ENCODE peak calls at places on chromosomes 2 and 18, in ten cellular contexts. One of them, this sample, is unnamed.

GRCh38 chr2:157559061-157559460 is 69.6 kb downstream of the ACVR1C start:
- DNase-seq in mammary epithelial cell: no peak
- DNase-seq in Karpas-422: no peak
- DNase-seq in neural progenitor cell: no peak
- DNase-seq in fibroblast of lung: no peak
- DNase-seq in H9: no peak
- DNase-seq in GM23248: peak; percentile 7
- DNase-seq in HCT116: no peak
- DNase-seq in kidney: no peak
- DNase-seq in HepG2: no peak
- DNase-seq in this sample: no peak

GRCh38 chr18:12271376-12272235 is 17.4 kb downstream of the CIDEA start:
- DNase-seq in mammary epithelial cell: peak; percentile 65
- DNase-seq in Karpas-422: peak; percentile 74
- DNase-seq in neural progenitor cell: peak; percentile 86
- DNase-seq in fibroblast of lung: peak; percentile 81
- DNase-seq in H9: peak; percentile 86
- DNase-seq in GM23248: peak; percentile 92
- DNase-seq in HCT116: peak; percentile 49
- DNase-seq in kidney: peak; percentile 87
- DNase-seq in HepG2: peak; percentile 68
- DNase-seq in this sample: peak; percentile 32

GRCh38 chr2:25369876-25370275 is 28.2 kb upstream of the DNMT3A start:
- DNase-seq in mammary epithelial cell: no peak
- DNase-seq in Karpas-422: no peak
- DNase-seq in neural progenitor cell: no peak
- DNase-seq in fibroblast of lung: no peak
- DNase-seq in H9: no peak
- DNase-seq in GM23248: no peak
- DNase-seq in HCT116: no peak
- DNase-seq in kidney: peak; percentile 55
- DNase-seq in HepG2: no peak
- DNase-seq in this sample: no peak

GRCh38 chr2:207296265-207296948 is 130.7 kb upstream of the KLF7 start:
- DNase-seq in mammary epithelial cell: no peak
- DNase-seq in Karpas-422: no peak
- DNase-seq in neural progenitor cell: peak; percentile 13
- DNase-seq in fibroblast of lung: peak; percentile 24
- DNase-seq in H9: no peak
- DNase-seq in GM23248: no peak
- DNase-seq in HCT116: no peak
- DNase-seq in kidney: no peak
- DNase-seq in HepG2: no peak
- DNase-seq in this sample: no peak

GRCh38 chr18:55054591-55054990 is 95.3 kb upstream of the CCDC68 start:
- DNase-seq in mammary epithelial cell: no peak
- DNase-seq in Karpas-422: no peak
- DNase-seq in neural progenitor cell: no peak
- DNase-seq in fibroblast of lung: peak; percentile 11
- DNase-seq in H9: no peak
- DNase-seq in GM23248: peak; percentile 64
- DNase-seq in HCT116: no peak
- DNase-seq in kidney: no peak
- DNase-seq in HepG2: no peak
- DNase-seq in this sample: no peak

GRCh38 chr18:71666481-71666880 is 877.7 kb downstream of the CBLN2 start:
- DNase-seq in mammary epithelial cell: no peak
- DNase-seq in Karpas-422: no peak
- DNase-seq in neural progenitor cell: no peak
- DNase-seq in fibroblast of lung: no peak
- DNase-seq in H9: no peak
- DNase-seq in GM23248: no peak
- DNase-seq in HCT116: no peak
- DNase-seq in kidney: no peak
- DNase-seq in HepG2: no peak
- DNase-seq in this sample: no peak

GRCh38 chr18:70355620-70356385 is 67.0 kb downstream of the SOCS6 start:
- DNase-seq in mammary epithelial cell: no peak
- DNase-seq in Karpas-422: no peak
- DNase-seq in neural progenitor cell: no peak
- DNase-seq in fibroblast of lung: no peak
- DNase-seq in H9: no peak
- DNase-seq in GM23248: no peak
- DNase-seq in HCT116: no peak
- DNase-seq in kidney: no peak
- DNase-seq in HepG2: no peak
- DNase-seq in this sample: no peak

GRCh38 chr2:190781604-190782198 is 98.9 kb upstream of the GLS start:
- DNase-seq in mammary epithelial cell: peak; percentile 43
- DNase-seq in Karpas-422: peak; percentile 77
- DNase-seq in neural progenitor cell: peak; percentile 62
- DNase-seq in fibroblast of lung: peak; percentile 79
- DNase-seq in H9: no peak
- DNase-seq in GM23248: peak; percentile 79
- DNase-seq in HCT116: peak; percentile 53
- DNase-seq in kidney: no peak
- DNase-seq in HepG2: peak; percentile 65
- DNase-seq in this sample: peak; percentile 24

GRCh38 chr2:99970292-99970868 is 172.0 kb downstream of the AFF3 start:
- DNase-seq in mammary epithelial cell: peak; percentile 18
- DNase-seq in Karpas-422: no peak
- DNase-seq in neural progenitor cell: no peak
- DNase-seq in fibroblast of lung: no peak
- DNase-seq in H9: no peak
- DNase-seq in GM23248: peak; percentile 52
- DNase-seq in HCT116: no peak
- DNase-seq in kidney: no peak
- DNase-seq in HepG2: no peak
- DNase-seq in this sample: no peak

GRCh38 chr2:201363857-201364560 is 6.9 kb upstream of the FLACC1 start:
- DNase-seq in mammary epithelial cell: peak; percentile 70
- DNase-seq in Karpas-422: peak; percentile 85
- DNase-seq in neural progenitor cell: peak; percentile 61
- DNase-seq in fibroblast of lung: peak; percentile 73
- DNase-seq in H9: peak; percentile 47
- DNase-seq in GM23248: peak; percentile 78
- DNase-seq in HCT116: peak; percentile 24
- DNase-seq in kidney: no peak
- DNase-seq in HepG2: peak; percentile 64
- DNase-seq in this sample: peak; percentile 16

GRCh38 chr2:171615071-171615470 is 72.2 kb upstream of the DYNC1I2 start:
- DNase-seq in mammary epithelial cell: no peak
- DNase-seq in Karpas-422: no peak
- DNase-seq in neural progenitor cell: no peak
- DNase-seq in fibroblast of lung: no peak
- DNase-seq in H9: no peak
- DNase-seq in GM23248: peak; percentile 53
- DNase-seq in HCT116: no peak
- DNase-seq in kidney: no peak
- DNase-seq in HepG2: no peak
- DNase-seq in this sample: no peak

GRCh38 chr18:60193780-60194179 is 178.8 kb downstream of the MC4R start:
- DNase-seq in mammary epithelial cell: no peak
- DNase-seq in Karpas-422: no peak
- DNase-seq in neural progenitor cell: no peak
- DNase-seq in fibroblast of lung: no peak
- DNase-seq in H9: no peak
- DNase-seq in GM23248: no peak
- DNase-seq in HCT116: no peak
- DNase-seq in kidney: no peak
- DNase-seq in HepG2: no peak
- DNase-seq in this sample: no peak

GRCh38 chr18:61891271-61891670 is 1.5 kb downstream of the RNF152 start:
- DNase-seq in mammary epithelial cell: peak; percentile 87
- DNase-seq in Karpas-422: no peak
- DNase-seq in neural progenitor cell: no peak
- DNase-seq in fibroblast of lung: peak; percentile 55
- DNase-seq in H9: no peak
- DNase-seq in GM23248: peak; percentile 16
- DNase-seq in HCT116: no peak
- DNase-seq in kidney: no peak
- DNase-seq in HepG2: no peak
- DNase-seq in this sample: no peak

GRCh38 chr18:42883177-42883576 is 232.3 kb downstream of the RIT2 start:
- DNase-seq in mammary epithelial cell: no peak
- DNase-seq in Karpas-422: no peak
- DNase-seq in neural progenitor cell: no peak
- DNase-seq in fibroblast of lung: no peak
- DNase-seq in H9: no peak
- DNase-seq in GM23248: no peak
- DNase-seq in HCT116: no peak
- DNase-seq in kidney: no peak
- DNase-seq in HepG2: no peak
- DNase-seq in this sample: no peak

GRCh38 chr2:41867553-41867952 is 180.3 kb upstream of the PKDCC start:
- DNase-seq in mammary epithelial cell: no peak
- DNase-seq in Karpas-422: no peak
- DNase-seq in neural progenitor cell: no peak
- DNase-seq in fibroblast of lung: no peak
- DNase-seq in H9: no peak
- DNase-seq in GM23248: peak; percentile 30
- DNase-seq in HCT116: no peak
- DNase-seq in kidney: no peak
- DNase-seq in HepG2: no peak
- DNase-seq in this sample: no peak

GRCh38 chr2:126723281-126723815 is 67.4 kb downstream of the GYPC start:
- DNase-seq in mammary epithelial cell: no peak
- DNase-seq in Karpas-422: no peak
- DNase-seq in neural progenitor cell: no peak
- DNase-seq in fibroblast of lung: no peak
- DNase-seq in H9: no peak
- DNase-seq in GM23248: no peak
- DNase-seq in HCT116: no peak
- DNase-seq in kidney: no peak
- DNase-seq in HepG2: no peak
- DNase-seq in this sample: no peak
- H3K9ac ChIP-seq in mammary epithelial cell: no peak overlapping the region
- H3K9ac ChIP-seq in Karpas-422: no peak overlapping the region
- H3K9ac ChIP-seq in neural progenitor cell: no peak overlapping the region
- H3K9ac ChIP-seq in fibroblast of lung: no peak overlapping the region
- H3K9ac ChIP-seq in H9: no peak overlapping the region
- H3K9ac ChIP-seq in GM23248: no peak overlapping the region
- H3K9ac ChIP-seq in HCT116: no peak overlapping the region
- H3K9ac ChIP-seq in kidney: no peak overlapping the region
- H3K9ac ChIP-seq in HepG2: no peak overlapping the region
- H3K9ac ChIP-seq in this sample: no peak overlapping the region

DNA sequence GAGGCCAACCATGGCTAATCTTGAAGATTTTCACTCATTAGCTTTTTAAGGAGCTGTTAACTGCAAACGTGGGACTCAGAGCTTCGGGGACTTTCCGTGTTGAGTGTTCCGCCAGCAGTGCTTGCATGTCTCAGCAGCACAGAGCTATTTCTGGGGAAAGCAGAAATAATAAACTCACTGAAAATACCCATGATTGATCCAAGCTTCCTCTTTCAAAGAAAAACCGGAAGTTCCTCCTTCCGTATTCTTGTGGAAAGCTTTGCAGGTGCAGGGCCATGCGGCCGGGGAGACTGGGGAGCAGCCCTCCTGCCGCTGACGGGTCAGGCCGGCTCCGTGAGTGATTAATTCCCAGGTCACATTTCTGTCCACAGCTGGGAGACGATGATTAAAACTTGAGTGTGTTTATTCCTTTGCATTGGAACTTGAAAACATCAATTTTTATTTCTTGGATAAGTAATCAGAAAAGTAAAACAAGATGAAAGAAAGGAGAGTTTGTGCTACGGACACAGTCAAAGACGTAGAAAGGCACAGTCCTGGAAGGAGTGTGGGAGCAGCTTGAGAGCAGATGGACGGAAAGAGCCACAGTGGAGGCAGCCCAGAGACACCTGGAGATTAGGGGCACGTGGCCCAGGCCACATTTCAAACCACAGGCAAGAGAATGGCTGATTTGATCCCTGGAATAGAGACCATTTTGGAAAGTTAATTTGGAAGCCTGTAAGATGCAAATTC is 54.2 kb upstream of the CTDP1 start:
- DNase-seq in mammary epithelial cell: no peak
- DNase-seq in Karpas-422: peak; percentile 97
- DNase-seq in neural progenitor cell: no peak
- DNase-seq in fibroblast of lung: no peak
- DNase-seq in H9: no peak
- DNase-seq in GM23248: no peak
- DNase-seq in HCT116: no peak
- DNase-seq in kidney: peak; percentile 36
- DNase-seq in HepG2: no peak
- DNase-seq in this sample: no peak
- H3K9ac ChIP-seq in mammary epithelial cell: no peak overlapping the region
- H3K9ac ChIP-seq in Karpas-422: peak overlapping the region; percentile 15
- H3K9ac ChIP-seq in neural progenitor cell: no peak overlapping the region
- H3K9ac ChIP-seq in fibroblast of lung: no peak overlapping the region
- H3K9ac ChIP-seq in H9: no peak overlapping the region
- H3K9ac ChIP-seq in GM23248: no peak overlapping the region
- H3K9ac ChIP-seq in HCT116: no peak overlapping the region
- H3K9ac ChIP-seq in kidney: no peak overlapping the region
- H3K9ac ChIP-seq in HepG2: no peak overlapping the region
- H3K9ac ChIP-seq in this sample: no peak overlapping the region

GRCh38 chr18:2569338-2570207 is 1.7 kb downstream of the METTL4 start:
- DNase-seq in mammary epithelial cell: no peak
- DNase-seq in Karpas-422: no peak
- DNase-seq in neural progenitor cell: no peak
- DNase-seq in fibroblast of lung: no peak
- DNase-seq in H9: no peak
- DNase-seq in GM23248: no peak
- DNase-seq in HCT116: no peak
- DNase-seq in kidney: no peak
- DNase-seq in HepG2: no peak
- DNase-seq in this sample: no peak
- H3K9ac ChIP-seq in mammary epithelial cell: no peak overlapping the region
- H3K9ac ChIP-seq in Karpas-422: peak overlapping the region; percentile 86
- H3K9ac ChIP-seq in neural progenitor cell: peak overlapping the region; percentile 78
- H3K9ac ChIP-seq in fibroblast of lung: no peak overlapping the region
- H3K9ac ChIP-seq in H9: peak overlapping the region; percentile 59
- H3K9ac ChIP-seq in GM23248: peak overlapping the region; percentile 91
- H3K9ac ChIP-seq in HCT116: peak overlapping the region; percentile 85
- H3K9ac ChIP-seq in kidney: no peak overlapping the region
- H3K9ac ChIP-seq in HepG2: peak overlapping the region; percentile 98
- H3K9ac ChIP-seq in this sample: peak overlapping the region; percentile 95

DNA sequence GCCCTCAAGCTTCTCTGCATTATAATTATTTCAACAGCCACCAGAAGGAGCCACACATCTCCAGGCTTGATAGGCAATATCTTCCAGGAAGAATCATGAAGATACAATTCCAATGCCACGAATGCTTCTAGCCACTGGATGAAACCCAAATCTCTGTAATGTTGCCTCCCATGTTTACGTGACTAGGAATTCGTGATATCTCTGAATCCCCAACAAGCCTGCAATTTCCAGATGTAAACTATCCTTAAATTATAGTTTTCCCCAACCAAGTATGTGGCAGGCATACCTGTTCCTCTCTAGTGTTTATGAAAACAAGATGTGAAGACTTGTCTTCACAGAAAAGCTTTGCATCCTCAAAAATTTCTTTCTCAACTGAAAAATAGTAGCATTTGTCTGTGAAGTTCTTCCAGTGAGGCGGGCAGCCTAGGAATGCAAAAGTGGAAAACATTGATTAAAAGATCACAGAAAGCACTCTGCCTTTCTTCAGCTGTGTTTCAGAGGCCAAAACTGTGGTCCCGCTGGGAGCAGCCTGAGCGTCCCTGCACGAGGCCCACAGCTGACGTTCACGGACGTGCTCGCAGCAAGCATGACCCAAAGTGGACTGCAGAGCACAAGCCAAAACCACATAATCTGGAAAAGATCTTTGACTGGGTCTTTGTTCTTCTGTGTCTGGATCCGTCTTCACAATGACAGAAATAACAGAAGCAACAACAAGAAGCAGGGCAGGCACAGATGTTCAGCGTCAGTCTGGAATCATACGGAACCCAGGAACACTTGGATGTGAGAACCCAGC is 65.1 kb upstream of the THOC1 start:
- DNase-seq in mammary epithelial cell: no peak
- DNase-seq in Karpas-422: no peak
- DNase-seq in neural progenitor cell: no peak
- DNase-seq in fibroblast of lung: peak; percentile 9
- DNase-seq in H9: no peak
- DNase-seq in GM23248: no peak
- DNase-seq in HCT116: no peak
- DNase-seq in kidney: peak; percentile 79
- DNase-seq in HepG2: no peak
- DNase-seq in this sample: no peak
- H3K9ac ChIP-seq in mammary epithelial cell: no peak overlapping the region
- H3K9ac ChIP-seq in Karpas-422: no peak overlapping the region
- H3K9ac ChIP-seq in neural progenitor cell: no peak overlapping the region
- H3K9ac ChIP-seq in fibroblast of lung: no peak overlapping the region
- H3K9ac ChIP-seq in H9: no peak overlapping the region
- H3K9ac ChIP-seq in GM23248: no peak overlapping the region
- H3K9ac ChIP-seq in HCT116: no peak overlapping the region
- H3K9ac ChIP-seq in kidney: no peak overlapping the region
- H3K9ac ChIP-seq in HepG2: no peak overlapping the region
- H3K9ac ChIP-seq in this sample: no peak overlapping the region

This sample was measured in SK-N-MC.